ENCODE peak calls at places on chromosomes 5 and 9, in six cellular contexts. N is AG04449, I is tibial nerve, A is heart left ventricle, T is fibroblast of lung, U is epithelial cell of esophagus. H is an unnamed sample.

GRCh38 chr5:80054682-80055081 is 19.5 kb downstream of the THBS4 start:
- DNase-seq in N (no peak), I (no peak), A (no peak), T (peak), U (peak), H (no peak)

GRCh38 chr9:69237702-69238295 is 63.7 kb downstream of the TJP2 start:
- DNase-seq in N (no peak), I (no peak), A (no peak), T (no peak), U (no peak), H (no peak)

GRCh38 chr5:145350501-145350900 is 484.6 kb downstream of the PRELID2 start:
- DNase-seq in N (peak), I (no peak), A (no peak), T (peak), U (peak), H (peak)

GRCh38 chr9:31119882-31120481 is 1264.5 kb upstream of the ACO1 start:
- DNase-seq in N (no peak), I (no peak), A (no peak), T (peak), U (peak), H (no peak)

GRCh38 chr9:90037136-90037797 is 432.5 kb downstream of the GADD45G start:
- DNase-seq in N (no peak), I (no peak), A (no peak), T (no peak), U (no peak), H (no peak)

GRCh38 chr9:74742792-74743389 is 144.8 kb downstream of the TRPM6 start:
- DNase-seq in N (no peak), I (peak), A (no peak), T (peak), U (peak), H (no peak)

GRCh38 chr5:33474931-33475499 is 34.2 kb downstream of the TARS1 start:
- DNase-seq in N (no peak), I (no peak), A (no peak), T (no peak), U (no peak), H (no peak)

GRCh38 chr5:122921826-122922225 is 76.4 kb downstream of the SNX24 start:
- DNase-seq in N (no peak), I (no peak), A (no peak), T (peak), U (peak), H (no peak)

GRCh38 chr5:141100243-141100805 is at the start of gene PCDHB3:
- DNase-seq in N (no peak), I (peak), A (peak), T (peak), U (peak), H (no peak)

GRCh38 chr9:113873446-113873845 is 2.7 kb upstream of the ZNF618 start:
- DNase-seq in N (no peak), I (no peak), A (no peak), T (no peak), U (no peak), H (no peak)

GRCh38 chr5:143448518-143448917 is 45.0 kb upstream of the NR3C1 start:
- DNase-seq in N (no peak), I (no peak), A (no peak), T (no peak), U (no peak), H (no peak)

GRCh38 chr9:127154390-127155191 is 32.2 kb upstream of the ANGPTL2 start:
- DNase-seq in N (no peak), I (peak), A (peak), T (peak), U (no peak), H (no peak)

GRCh38 chr5:140608730-140609520 is 24.1 kb downstream of the CD14 start:
- DNase-seq in N (no peak), I (peak), A (peak), T (no peak), U (peak), H (no peak)

GRCh38 chr5:89042746-89043145 is 159.8 kb upstream of the MEF2C start:
- DNase-seq in N (no peak), I (no peak), A (no peak), T (no peak), U (no peak), H (no peak)

GRCh38 chr5:157651011-157651611 is 1.1 kb downstream of the SOX30 start:
- DNase-seq in N (no peak), I (no peak), A (peak), T (no peak), U (no peak), H (no peak)
- H3K4me3 ChIP-seq in N (no peak), I (no peak), A (peak), T (no peak), U (peak), H (no peak)

GRCh38 chr9:35791321-35791921 is at the start of gene NPR2:
- DNase-seq in N (no peak), I (no peak), A (peak), T (peak), U (peak), H (no peak)

GRCh38 chr9:35790385-35791291 is 753 bp upstream of the NPR2 start:
- DNase-seq in N (peak), I (peak), A (peak), T (peak), U (peak), H (peak)

GRCh38 chr9:35792826-35793225 is 1.4 kb downstream of the NPR2 start:
- DNase-seq in N (no peak), I (no peak), A (no peak), T (no peak), U (no peak), H (no peak)

GRCh38 chr9:35793461-35793860 is 2.1 kb downstream of the NPR2 start:
- DNase-seq in N (no peak), I (no peak), A (no peak), T (no peak), U (no peak), H (no peak)

DNA sequence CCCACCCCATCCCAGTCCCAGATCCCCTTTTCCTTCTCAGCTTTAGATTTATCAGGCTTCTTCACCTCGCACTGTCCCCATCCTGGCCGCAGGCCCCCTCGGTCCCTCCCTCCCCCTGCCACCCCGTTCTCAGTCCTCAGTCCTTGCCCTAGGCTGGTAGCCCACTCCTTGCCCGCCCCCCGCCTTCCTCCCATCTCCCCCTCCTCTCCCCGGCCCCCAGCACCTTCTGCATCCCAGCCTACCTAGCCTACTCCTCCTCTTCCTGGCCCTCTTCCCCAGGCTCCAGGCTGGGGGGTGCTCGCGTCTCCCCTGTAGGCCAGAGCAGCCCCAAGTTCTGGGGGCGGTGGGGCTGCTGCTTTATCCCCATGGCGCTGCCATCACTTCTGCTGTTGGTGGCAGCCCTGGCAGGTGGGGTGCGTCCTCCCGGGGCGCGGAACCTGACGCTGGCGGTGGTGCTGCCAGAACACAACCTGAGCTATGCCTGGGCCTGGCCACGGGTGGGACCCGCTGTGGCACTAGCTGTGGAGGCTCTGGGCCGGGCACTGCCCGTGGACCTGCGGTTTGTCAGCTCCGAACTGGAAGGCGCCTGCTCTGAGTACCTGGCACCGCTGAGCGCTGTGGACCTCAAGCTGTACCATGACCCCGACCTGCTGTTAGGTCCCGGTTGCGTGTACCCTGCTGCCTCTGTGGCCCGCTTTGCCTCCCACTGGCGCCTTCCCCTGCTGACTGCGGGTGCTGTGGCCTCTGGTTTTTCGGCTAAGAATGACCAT is 838 bp downstream of the NPR2 start:
- DNase-seq in N (no peak), I (no peak), A (peak), T (no peak), U (no peak), H (no peak)
- H3K4me3 ChIP-seq in N (peak), I (peak), A (peak), T (peak), U (no peak), H (no peak)

DNA sequence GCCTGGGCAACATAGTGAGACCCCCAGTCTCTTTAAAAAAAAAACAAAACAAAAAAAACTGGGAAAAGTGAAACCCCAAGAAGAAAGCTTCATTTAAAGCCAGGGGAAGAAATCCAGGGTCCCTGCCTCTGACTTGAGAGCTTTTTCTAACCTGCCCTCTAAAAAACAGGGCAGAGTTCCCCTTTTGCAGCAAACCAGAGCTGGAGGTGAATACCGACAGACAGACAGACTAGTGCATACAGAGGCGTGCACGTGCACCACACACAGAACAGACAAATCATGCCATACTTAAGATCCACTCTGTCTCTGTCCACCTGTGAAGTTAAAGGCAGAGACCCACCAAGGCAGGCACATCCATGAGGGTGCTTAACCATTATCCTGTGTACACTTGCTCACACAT is 11.7 kb upstream of the AQP3 start:
- DNase-seq in N (no peak), I (no peak), A (no peak), T (no peak), U (no peak), H (no peak)
- H3K4me3 ChIP-seq in N (no peak), I (no peak), A (no peak), T (no peak), U (no peak), H (no peak)

GRCh38 chr5:162637501-162637900 is 569.9 kb downstream of the GABRG2 start:
- DNase-seq in N (no peak), I (no peak), A (no peak), T (no peak), U (no peak), H (no peak)

GRCh38 chr5:162638849-162639248 is 571.3 kb downstream of the GABRG2 start:
- DNase-seq in N (no peak), I (no peak), A (no peak), T (no peak), U (no peak), H (no peak)

DNA sequence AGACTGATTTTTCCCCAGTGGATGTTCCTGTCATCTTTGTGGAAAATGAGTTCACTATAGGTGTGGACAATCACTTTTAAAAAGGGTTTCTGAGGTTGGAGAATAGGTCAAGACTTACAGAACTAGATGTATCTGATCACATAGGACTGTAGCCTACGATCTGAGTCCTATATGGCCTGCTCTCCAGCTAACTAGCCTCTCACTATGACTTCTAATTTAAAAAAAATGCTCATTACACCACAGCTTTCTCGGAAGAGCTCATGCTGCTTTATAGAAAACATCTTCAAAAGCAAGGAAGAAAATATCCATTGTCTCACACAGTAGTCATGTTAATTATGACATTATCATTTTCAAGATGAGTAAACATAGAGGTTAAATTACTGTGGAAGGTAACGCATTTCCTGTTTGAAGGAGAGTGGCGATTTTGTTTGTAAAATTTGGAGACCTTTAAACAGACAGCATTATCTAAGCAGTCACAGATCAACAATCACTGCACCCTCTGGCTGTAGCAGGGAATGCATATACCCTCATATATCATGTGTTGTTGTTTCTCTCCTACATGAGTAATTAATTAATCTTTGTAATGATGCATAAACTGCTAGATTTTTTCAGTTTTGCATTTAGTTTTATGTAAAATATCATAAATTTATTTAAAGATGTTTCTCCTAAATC is 573.7 kb downstream of the GABRG2 start:
- DNase-seq in N (no peak), I (no peak), A (no peak), T (no peak), U (no peak), H (no peak)
- H3K4me3 ChIP-seq in N (no peak), I (no peak), A (no peak), T (no peak), U (no peak), H (no peak)

DNA sequence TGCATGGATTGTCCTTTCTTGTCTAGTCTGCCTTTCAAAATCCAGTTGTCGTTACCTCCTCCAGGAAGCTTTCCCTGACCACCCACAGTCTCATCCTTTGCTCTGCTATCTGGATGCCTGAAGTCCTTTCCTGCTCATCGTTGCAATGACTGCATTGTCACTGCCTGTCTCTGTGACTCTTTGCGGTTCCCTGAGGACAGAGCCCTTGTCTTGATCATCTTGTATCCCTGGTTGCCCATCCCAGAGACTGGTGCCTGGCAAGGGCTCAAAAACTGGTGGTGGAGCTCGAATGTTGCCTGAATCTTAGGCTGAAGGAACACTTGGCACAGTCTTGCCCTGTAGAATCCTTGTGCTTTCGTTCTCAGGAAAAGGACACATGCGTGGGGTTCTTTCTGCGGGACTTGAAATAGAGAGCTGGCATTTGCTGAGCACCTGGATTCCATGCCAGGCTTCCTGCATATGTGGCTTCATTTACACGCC is 2.4 kb downstream of the NEURL1B start:
- DNase-seq in N (no peak), I (no peak), A (peak), T (no peak), U (no peak), H (no peak)
- H3K4me3 ChIP-seq in N (no peak), I (peak), A (peak), T (no peak), U (no peak), H (no peak)

GRCh38 chr5:65103674-65104035 is 334.9 kb downstream of the CWC27 start:
- DNase-seq in N (no peak), I (peak), A (peak), T (no peak), U (no peak), H (no peak)
- H3K4me3 ChIP-seq in N (no peak), I (peak), A (peak), T (peak), U (peak), H (peak)

DNA sequence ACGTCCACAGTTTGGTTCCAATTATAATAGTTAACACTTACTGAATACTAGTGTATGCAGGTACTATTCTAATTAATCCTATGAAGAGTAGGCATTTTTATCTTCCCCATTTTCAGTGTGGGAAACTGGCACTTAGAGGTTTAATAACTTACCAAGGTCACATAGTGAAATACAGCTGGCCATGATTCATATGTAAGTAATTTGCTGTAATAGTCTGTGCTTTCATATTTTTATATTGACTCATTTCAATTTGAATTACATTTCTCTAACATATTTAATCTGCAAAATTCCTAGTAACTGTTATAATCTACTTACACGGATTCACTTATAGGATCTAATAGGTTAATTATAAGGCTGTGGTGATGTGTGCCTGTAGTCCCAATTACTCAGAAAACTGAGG is 19.4 kb downstream of the CCNH start:
- DNase-seq in N (peak), I (no peak), A (no peak), T (peak), U (peak), H (no peak)
- H3K4me3 ChIP-seq in N (no peak), I (no peak), A (no peak), T (no peak), U (no peak), H (no peak)

GRCh38 chr9:136013116-136013515 is 51.9 kb upstream of the UBAC1 start:
- DNase-seq in N (no peak), I (no peak), A (peak), T (no peak), U (no peak), H (no peak)

GRCh38 chr9:136014147-136014927 is 53.2 kb upstream of the UBAC1 start:
- DNase-seq in N (no peak), I (no peak), A (no peak), T (no peak), U (no peak), H (no peak)

GRCh38 chr9:136014928-136015633 is 53.9 kb upstream of the UBAC1 start:
- DNase-seq in N (no peak), I (no peak), A (no peak), T (no peak), U (no peak), H (no peak)

GRCh38 chr9:136012651-136013050 is 51.5 kb upstream of the UBAC1 start:
- DNase-seq in N (no peak), I (no peak), A (peak), T (peak), U (no peak), H (no peak)

GRCh38 chr9:136013524-136014034 is 52.4 kb upstream of the UBAC1 start:
- DNase-seq in N (no peak), I (no peak), A (peak), T (no peak), U (no peak), H (no peak)
- H3K4me3 ChIP-seq in N (no peak), I (no peak), A (no peak), T (no peak), U (no peak), H (no peak)

H was measured in keratinocyte.